ENCODE peak calls at places on chromosomes 2 and 18, in five cellular contexts. F is H9, Q is H1, N is neuronal stem cell, M is trophoblast cell. R is an unnamed sample.

GRCh38 chr18:25223211-25223610 is 128.8 kb downstream of the ZNF521 start:
- DNase-seq in F (peak), Q (peak), N (no peak), M (no peak), R (no peak)

GRCh38 chr2:195810340-195811098 is 153.5 kb downstream of the SLC39A10 start:
- DNase-seq in F (no peak), Q (no peak), N (no peak), M (no peak), R (no peak)

GRCh38 chr2:65639156-65639876 is 206.9 kb upstream of the SPRED2 start:
- DNase-seq in F (no peak), Q (no peak), N (no peak), M (peak), R (no peak)

GRCh38 chr18:3360211-3360610 is 89.8 kb upstream of the TGIF1 start:
- DNase-seq in F (peak), Q (peak), N (peak), M (peak), R (no peak)

GRCh38 chr2:29725610-29726009 is 195.8 kb downstream of the ALK start:
- DNase-seq in F (no peak), Q (no peak), N (no peak), M (no peak), R (no peak)

GRCh38 chr2:62114564-62114963 is 81.4 kb upstream of the B3GNT2 start:
- DNase-seq in F (peak), Q (no peak), N (no peak), M (no peak), R (peak)

GRCh38 chr18:36298113-36298701 is 694 bp downstream of the FHOD3 start:
- DNase-seq in F (peak), Q (peak), N (peak), M (peak), R (no peak)

GRCh38 chr18:46555724-46556123 is 101.3 kb downstream of the LOXHD1 start:
- DNase-seq in F (peak), Q (peak), N (no peak), M (peak), R (no peak)

GRCh38 chr2:199288424-199288823 is 169.3 kb downstream of the SATB2 start:
- DNase-seq in F (no peak), Q (no peak), N (no peak), M (no peak), R (no peak)

GRCh38 chr2:227529871-227530270 is 57.9 kb downstream of the AGFG1 start:
- DNase-seq in F (no peak), Q (no peak), N (no peak), M (no peak), R (no peak)

GRCh38 chr2:201344663-201345366 is 12.3 kb downstream of the FLACC1 start:
- DNase-seq in F (no peak), Q (no peak), N (no peak), M (no peak), R (no peak)

GRCh38 chr18:49601211-49601610 is 39.4 kb downstream of the LIPG start:
- DNase-seq in F (no peak), Q (no peak), N (no peak), M (peak), R (no peak)

GRCh38 chr2:24819442-24820174 is 26.4 kb downstream of the CENPO start:
- DNase-seq in F (no peak), Q (peak), N (no peak), M (no peak), R (no peak)

GRCh38 chr2:23270810-23271209 is 114.2 kb upstream of the KLHL29 start:
- DNase-seq in F (no peak), Q (no peak), N (no peak), M (no peak), R (no peak)

GRCh38 chr2:23269747-23270146 is 115.2 kb upstream of the KLHL29 start:
- DNase-seq in F (no peak), Q (no peak), N (no peak), M (no peak), R (no peak)

GRCh38 chr2:23268467-23269263 is 116.3 kb upstream of the KLHL29 start:
- DNase-seq in F (no peak), Q (no peak), N (no peak), M (no peak), R (no peak)

GRCh38 chr2:23273786-23274185 is 111.2 kb upstream of the KLHL29 start:
- DNase-seq in F (no peak), Q (no peak), N (no peak), M (peak), R (no peak)

GRCh38 chr2:23271230-23271629 is 113.7 kb upstream of the KLHL29 start:
- DNase-seq in F (no peak), Q (no peak), N (no peak), M (no peak), R (no peak)
- H2BK12ac ChIP-seq in F (no peak), Q (no peak), N (no peak), M (no peak), R (no peak)

GRCh38 chr18:48575658-48576453 is 37.0 kb downstream of the CTIF start:
- DNase-seq in F (no peak), Q (no peak), N (no peak), M (no peak), R (no peak)
- H2BK12ac ChIP-seq in F (no peak), Q (peak), N (no peak), M (no peak), R (no peak)

DNA sequence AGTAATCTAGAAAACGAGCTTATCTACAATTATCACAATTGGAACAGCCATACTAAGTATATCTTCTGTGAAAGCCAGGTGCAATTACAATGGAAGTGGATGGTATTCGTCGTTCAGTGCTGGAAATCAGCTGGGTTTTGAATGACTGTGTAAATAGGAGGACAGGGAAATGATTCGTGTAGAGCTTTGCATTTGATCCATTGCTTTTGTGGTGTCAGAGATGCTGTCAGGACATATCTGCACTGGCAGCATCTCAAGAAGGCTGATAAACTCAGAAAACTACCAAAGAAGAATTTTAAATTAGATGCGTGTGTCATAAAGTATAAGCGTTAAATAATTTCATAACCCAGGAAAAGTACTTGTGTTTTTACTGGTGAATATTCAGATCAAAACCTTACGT is 187.1 kb downstream of the ZNF407 start:
- DNase-seq in F (no peak), Q (no peak), N (no peak), M (no peak), R (no peak)
- H2BK12ac ChIP-seq in F (no peak), Q (no peak), N (no peak), M (no peak), R (no peak)

GRCh38 chr18:75926811-75927210 is 499.3 kb upstream of the SMIM21 start:
- DNase-seq in F (no peak), Q (no peak), N (no peak), M (no peak), R (no peak)
- H2BK12ac ChIP-seq in F (no peak), Q (no peak), N (no peak), M (no peak), R (no peak)

GRCh38 chr18:58315739-58316215 is 271.8 kb downstream of the NEDD4L start:
- DNase-seq in F (no peak), Q (no peak), N (no peak), M (no peak), R (no peak)

GRCh38 chr18:58314284-58314683 is 270.3 kb downstream of the NEDD4L start:
- DNase-seq in F (no peak), Q (no peak), N (no peak), M (peak), R (peak)

GRCh38 chr18:58316400-58316942 is 272.4 kb downstream of the NEDD4L start:
- DNase-seq in F (no peak), Q (no peak), N (no peak), M (no peak), R (no peak)

GRCh38 chr18:58315041-58315440 is 271.0 kb downstream of the NEDD4L start:
- DNase-seq in F (no peak), Q (no peak), N (no peak), M (no peak), R (peak)

GRCh38 chr18:58316943-58317342 is 272.9 kb downstream of the NEDD4L start:
- DNase-seq in F (no peak), Q (no peak), N (no peak), M (no peak), R (peak)
- H2BK12ac ChIP-seq in F (no peak), Q (no peak), N (no peak), M (no peak), R (no peak)

DNA sequence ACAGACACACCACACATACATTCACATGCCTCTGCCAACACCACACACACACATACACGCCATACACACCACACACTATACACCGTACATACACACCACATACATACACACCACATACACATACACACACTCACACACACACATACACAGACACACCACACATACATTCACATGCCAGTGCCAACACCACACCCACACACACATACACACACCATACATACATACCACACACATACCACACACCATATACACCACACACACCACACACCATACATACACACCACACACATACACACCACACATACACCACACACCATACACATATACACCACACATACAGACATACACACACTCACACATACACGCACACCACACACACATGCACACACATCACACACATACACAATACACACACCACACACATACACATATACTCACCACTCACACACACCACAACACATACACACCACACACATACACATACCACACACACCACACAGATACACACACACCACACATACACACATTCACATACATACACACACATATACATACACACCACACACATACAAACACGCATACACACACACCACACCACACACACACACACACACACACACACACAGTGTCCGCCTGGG is 37.2 kb downstream of the MCFD2 start:
- DNase-seq in F (no peak), Q (no peak), N (no peak), M (no peak), R (peak)
- H2BK12ac ChIP-seq in F (no peak), Q (peak), N (no peak), M (no peak), R (peak)

GRCh38 chr18:79973517-79973916 is 9.1 kb downstream of the HSBP1L1 start:
- DNase-seq in F (no peak), Q (no peak), N (no peak), M (no peak), R (no peak)

GRCh38 chr18:79970419-79971133 is 6.1 kb downstream of the HSBP1L1 start:
- DNase-seq in F (no peak), Q (no peak), N (no peak), M (no peak), R (no peak)

GRCh38 chr18:79971986-79972385 is 7.5 kb downstream of the HSBP1L1 start:
- DNase-seq in F (no peak), Q (no peak), N (no peak), M (no peak), R (no peak)

GRCh38 chr18:79972720-79973119 is 8.3 kb downstream of the HSBP1L1 start:
- DNase-seq in F (no peak), Q (no peak), N (no peak), M (no peak), R (no peak)

GRCh38 chr18:79971211-79971952 is 6.9 kb downstream of the HSBP1L1 start:
- DNase-seq in F (no peak), Q (no peak), N (no peak), M (no peak), R (no peak)
- H2BK12ac ChIP-seq in F (no peak), Q (no peak), N (no peak), M (no peak), R (no peak)

GRCh38 chr2:208136695-208137094 is 7.1 kb upstream of the CRYGC start:
- DNase-seq in F (no peak), Q (no peak), N (no peak), M (peak), R (no peak)
- H2BK12ac ChIP-seq in F (no peak), Q (no peak), N (no peak), M (no peak), R (no peak)

DNA sequence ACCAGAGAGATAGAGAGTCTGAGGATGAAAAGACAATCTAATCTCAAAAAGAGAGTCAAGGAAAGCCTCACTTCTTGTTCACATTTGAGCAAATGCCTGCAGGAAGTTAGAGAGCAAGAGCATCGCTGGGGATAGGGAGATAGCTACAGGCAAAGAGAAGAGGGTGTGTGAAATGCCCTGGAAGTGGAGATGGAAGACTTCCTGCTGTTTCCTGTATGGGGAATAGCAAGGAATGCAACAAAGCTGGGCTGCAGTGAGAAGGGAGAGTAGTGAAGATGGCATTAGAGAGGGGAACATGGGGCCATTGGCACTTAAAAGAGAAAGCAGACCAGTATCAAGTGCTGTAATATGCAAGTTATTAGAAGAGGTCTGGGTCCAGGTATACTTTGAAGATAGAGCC is 488.6 kb downstream of the METTL4 start:
- DNase-seq in F (no peak), Q (no peak), N (no peak), M (no peak), R (no peak)
- H2BK12ac ChIP-seq in F (no peak), Q (no peak), N (no peak), M (no peak), R (no peak)